ENCODE peak calls at places on chromosomes 2 and 18, in seven cellular contexts. Z is T-helper 22 cell; D is globus pallidus; X is progenitor cell of endocrine pancreas; N is CD8-positive, alpha-beta T cell; K is GM12864; T is iris pigment epithelial cell. V is an unnamed sample.

GRCh38 chr2:109129921-109130725 is 1.1 kb downstream of the SH3RF3 start:
- DNase-seq in Z (no peak), D (no peak), X (no peak), N (no peak), K (no peak), T (peak; percentile 57), V (no peak)

GRCh38 chr2:121804340-121804739 is 48.9 kb downstream of the TSN start:
- DNase-seq in Z (no peak), D (no peak), X (no peak), N (no peak), K (no peak), T (peak; percentile 9), V (no peak)

GRCh38 chr2:180644709-180645108 is 335.7 kb upstream of the UBE2E3 start:
- DNase-seq in Z (no peak), D (no peak), X (no peak), N (no peak), K (no peak), T (peak; percentile 85), V (peak; percentile 96)

GRCh38 chr2:230054079-230054478 is 14.6 kb downstream of the SLC16A14 start:
- DNase-seq in Z (no peak), D (no peak), X (no peak), N (no peak), K (no peak), T (peak; percentile 86), V (peak; percentile 92)

GRCh38 chr2:192729369-192729768 is 534.6 kb upstream of the TMEFF2 start:
- DNase-seq in Z (no peak), D (no peak), X (no peak), N (no peak), K (no peak), T (no peak), V (no peak)

GRCh38 chr2:195612515-195613495 is 44.2 kb upstream of the SLC39A10 start:
- DNase-seq in Z (no peak), D (no peak), X (peak; percentile 46), N (no peak), K (no peak), T (peak; percentile 86), V (peak; percentile 95)

GRCh38 chr18:77530732-77531131 is 281.1 kb downstream of the GALR1 start:
- DNase-seq in Z (no peak), D (no peak), X (no peak), N (no peak), K (no peak), T (no peak), V (no peak)

GRCh38 chr2:75513616-75514170 is 47.0 kb downstream of the EVA1A start:
- DNase-seq in Z (no peak), D (no peak), X (no peak), N (no peak), K (no peak), T (no peak), V (no peak)

GRCh38 chr2:235149240-235149641 is 197.4 kb downstream of the SH3BP4 start:
- DNase-seq in Z (no peak), D (peak; percentile 97), X (no peak), N (no peak), K (no peak), T (no peak), V (no peak)

GRCh38 chr2:70994445-70995226 is at the start of gene TEX261:
- DNase-seq in Z (peak; percentile 80), D (peak; percentile 81), X (peak; percentile 91), N (peak; percentile 82), K (peak; percentile 47), T (peak; percentile 81), V (peak; percentile 90)

GRCh38 chr18:39871976-39872375 is 2083.1 kb upstream of the PIK3C3 start:
- DNase-seq in Z (no peak), D (no peak), X (no peak), N (no peak), K (no peak), T (peak; percentile 42), V (peak; percentile 22)

GRCh38 chr2:23497063-23497462 is 112.1 kb downstream of the KLHL29 start:
- DNase-seq in Z (no peak), D (no peak), X (no peak), N (no peak), K (no peak), T (peak; percentile 50), V (peak; percentile 4)

GRCh38 chr2:105518897-105519296 is 120.0 kb upstream of the FHL2 start:
- DNase-seq in Z (no peak), D (no peak), X (no peak), N (no peak), K (no peak), T (peak; percentile 34), V (no peak)